ENCODE peak calls at places on chromosome 6, in six cellular contexts. R, T, J, F, Z and O are unnamed samples.

GRCh38 chr6:126513198-126513597 is 173.3 kb downstream of the CENPW start:
- DNase-seq in R (peak), T (no peak), J (no peak), F (no peak), Z (no peak), O (no peak)

GRCh38 chr6:71107935-71108420 is 151.1 kb upstream of the B3GAT2 start:
- DNase-seq in R (peak), T (no peak), J (no peak), F (peak), Z (no peak), O (no peak)

GRCh38 chr6:166275714-166276166 is 32.5 kb downstream of the PRR18 start:
- DNase-seq in R (peak), T (peak), J (peak), F (no peak), Z (peak), O (peak)

GRCh38 chr6:166387642-166388325 is 5.0 kb upstream of the MPC1 start:
- DNase-seq in R (no peak), T (no peak), J (no peak), F (no peak), Z (no peak), O (no peak)

GRCh38 chr6:35145757-35146156 is 4.6 kb upstream of the TCP11 start:
- DNase-seq in R (no peak), T (no peak), J (no peak), F (no peak), Z (no peak), O (no peak)

GRCh38 chr6:14910692-14911547 is 334.9 kb upstream of the JARID2 start:
- DNase-seq in R (no peak), T (no peak), J (no peak), F (no peak), Z (no peak), O (no peak)

GRCh38 chr6:38080349-38080748 is 260.8 kb downstream of the ZFAND3 start:
- DNase-seq in R (no peak), T (no peak), J (no peak), F (no peak), Z (no peak), O (no peak)

GRCh38 chr6:83221302-83221701 is 28.1 kb downstream of the RWDD2A start:
- DNase-seq in R (no peak), T (no peak), J (no peak), F (no peak), Z (no peak), O (no peak)

GRCh38 chr6:170129691-170130171 is 161.1 kb downstream of the DLL1 start:
- DNase-seq in R (no peak), T (peak), J (no peak), F (no peak), Z (no peak), O (peak)

GRCh38 chr6:33320315-33321181 is 3.0 kb upstream of the ZBTB22 start:
- DNase-seq in R (peak), T (no peak), J (no peak), F (peak), Z (no peak), O (no peak)

GRCh38 chr6:133179483-133179882 is 61.7 kb upstream of the EYA4 start:
- DNase-seq in R (no peak), T (no peak), J (no peak), F (no peak), Z (no peak), O (no peak)

GRCh38 chr6:88184921-88185320 is 18.8 kb upstream of the CNR1 start:
- DNase-seq in R (no peak), T (no peak), J (no peak), F (no peak), Z (no peak), O (no peak)

GRCh38 chr6:37407948-37408347 is 25.1 kb upstream of the CMTR1 start:
- DNase-seq in R (no peak), T (no peak), J (no peak), F (no peak), Z (no peak), O (no peak)

GRCh38 chr6:53361549-53362031 is 12.8 kb upstream of the ELOVL5 start:
- DNase-seq in R (no peak), T (no peak), J (peak), F (no peak), Z (no peak), O (no peak)